ENCODE peak calls at places on chromosomes 12 and 14, in ten cellular contexts. Q is CD8-positive, alpha-beta T cell; U is sigmoid colon; K is ascending aorta; I is colonic mucosa; H is suprapubic skin; G is left ventricle myocardium inferior; B is right cardiac atrium; M is mammary epithelial cell; J is OCI-LY7. Y is an unnamed sample.

GRCh38 chr12:105420659-105421240 is 90.3 kb downstream of the C12orf75 start:
- DNase-seq in G (peak; percentile 66), Q (peak; percentile 12), I (peak; percentile 72), J (peak; percentile 68), B (peak; percentile 75), M (peak; percentile 63), H (no peak), K (peak; percentile 84), U (peak; percentile 83), Y (no peak)

GRCh38 chr14:105322791-105323556 is 8.4 kb downstream of the PACS2 start:
- DNase-seq in G (no peak), J (no peak), B (peak; percentile 61), H (no peak), M (no peak), Q (no peak), I (no peak), K (no peak), U (no peak), Y (no peak)

GRCh38 chr12:116336542-116337065 is 59.1 kb upstream of the MED13L start:
- DNase-seq in Q (no peak), J (no peak), G (no peak), I (no peak), M (no peak), U (no peak), B (no peak), H (peak; percentile 40), K (no peak), Y (no peak)

GRCh38 chr14:22047105-22047504 is 373.5 kb upstream of the OR4E1 start:
- DNase-seq in J (peak; percentile 51), M (peak; percentile 45), K (no peak), G (no peak), B (no peak), Q (no peak), U (no peak), I (no peak), H (no peak), Y (peak; percentile 8)

GRCh38 chr12:124310785-124311184 is 15.9 kb downstream of the RFLNA start:
- DNase-seq in U (no peak), J (no peak), Q (no peak), K (no peak), M (no peak), G (no peak), B (peak; percentile 2), H (no peak), I (no peak), Y (no peak)

GRCh38 chr14:87264796-87265195 is 728.2 kb downstream of the GALC start:
- DNase-seq in J (no peak), M (no peak), U (no peak), B (no peak), H (no peak), K (no peak), I (no peak), Q (no peak), G (no peak), Y (no peak)

GRCh38 chr14:33738481-33738880 is 212.4 kb downstream of the EGLN3 start:
- DNase-seq in Q (no peak), B (no peak), I (no peak), G (no peak), H (no peak), U (no peak), K (no peak), J (no peak), M (no peak), Y (no peak)

GRCh38 chr14:105168979-105169507 is 467 bp upstream of the JAG2 start:
- DNase-seq in J (peak; percentile 55), B (no peak), Q (no peak), U (no peak), G (no peak), K (no peak), M (peak; percentile 29), H (no peak), I (no peak), Y (no peak)

GRCh38 chr12:48881652-48882324 is 16.1 kb upstream of the RND1 start:
- DNase-seq in B (no peak), M (no peak), Q (no peak), K (no peak), U (no peak), I (no peak), J (no peak), G (no peak), H (no peak), Y (no peak)

GRCh38 chr12:48878548-48878947 is 12.9 kb upstream of the RND1 start:
- DNase-seq in G (no peak), K (no peak), I (no peak), Q (no peak), B (no peak), J (no peak), U (no peak), M (no peak), H (no peak), Y (no peak)

GRCh38 chr12:48882972-48883304 is 17.3 kb upstream of the RND1 start:
- DNase-seq in G (no peak), K (no peak), H (no peak), I (no peak), M (no peak), Q (no peak), B (no peak), J (no peak), U (no peak), Y (no peak)

GRCh38 chr12:48882325-48882687 is 16.6 kb upstream of the RND1 start:
- DNase-seq in G (no peak), K (peak; percentile 68), J (no peak), I (no peak), M (no peak), U (no peak), H (no peak), B (no peak), Q (no peak), Y (no peak)

DNA sequence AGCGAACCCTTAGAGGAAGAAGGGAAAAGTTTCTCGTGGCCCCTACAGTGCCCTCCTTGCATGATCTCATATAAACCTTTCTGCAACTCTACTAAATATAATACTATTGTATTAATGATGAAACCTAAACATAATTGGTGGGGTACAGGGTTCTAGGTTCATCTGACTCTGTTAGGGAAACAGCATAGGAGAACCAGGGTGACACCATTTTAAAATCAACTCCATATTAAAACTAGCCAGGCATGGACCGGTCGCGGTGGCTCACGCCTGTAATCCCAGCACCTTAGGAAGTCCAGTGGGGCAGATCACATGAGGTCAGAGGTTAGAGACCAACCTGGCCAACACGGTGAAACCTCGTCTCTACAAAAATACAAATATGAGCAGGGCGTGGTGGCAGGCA is 15.0 kb upstream of the RND1 start:
- DNase-seq in Q (no peak), G (no peak), I (no peak), K (no peak), U (no peak), J (no peak), M (no peak), H (no peak), B (no peak), Y (no peak)
- H3K27ac ChIP-seq in Q (no peak overlapping the region), G (no peak overlapping the region), I (no peak overlapping the region), K (no peak overlapping the region), U (no peak overlapping the region), J (no peak overlapping the region), M (no peak overlapping the region), H (no peak overlapping the region), B (no peak overlapping the region), Y (no peak overlapping the region)

GRCh38 chr12:52878507-52879393 is 26.1 kb downstream of the KRT8 start:
- DNase-seq in K (no peak), G (no peak), U (no peak), Q (no peak), H (no peak), I (no peak), B (no peak), J (no peak), M (no peak), Y (no peak)
- H3K27ac ChIP-seq in K (no peak overlapping the region), G (peak overlapping the region; percentile 33), U (peak overlapping the region; percentile 61), Q (no peak overlapping the region), H (peak overlapping the region; percentile 99), I (peak overlapping the region; percentile 13), B (no peak overlapping the region), J (no peak overlapping the region), M (peak overlapping the region; percentile 6), Y (peak overlapping the region; percentile 99)

DNA sequence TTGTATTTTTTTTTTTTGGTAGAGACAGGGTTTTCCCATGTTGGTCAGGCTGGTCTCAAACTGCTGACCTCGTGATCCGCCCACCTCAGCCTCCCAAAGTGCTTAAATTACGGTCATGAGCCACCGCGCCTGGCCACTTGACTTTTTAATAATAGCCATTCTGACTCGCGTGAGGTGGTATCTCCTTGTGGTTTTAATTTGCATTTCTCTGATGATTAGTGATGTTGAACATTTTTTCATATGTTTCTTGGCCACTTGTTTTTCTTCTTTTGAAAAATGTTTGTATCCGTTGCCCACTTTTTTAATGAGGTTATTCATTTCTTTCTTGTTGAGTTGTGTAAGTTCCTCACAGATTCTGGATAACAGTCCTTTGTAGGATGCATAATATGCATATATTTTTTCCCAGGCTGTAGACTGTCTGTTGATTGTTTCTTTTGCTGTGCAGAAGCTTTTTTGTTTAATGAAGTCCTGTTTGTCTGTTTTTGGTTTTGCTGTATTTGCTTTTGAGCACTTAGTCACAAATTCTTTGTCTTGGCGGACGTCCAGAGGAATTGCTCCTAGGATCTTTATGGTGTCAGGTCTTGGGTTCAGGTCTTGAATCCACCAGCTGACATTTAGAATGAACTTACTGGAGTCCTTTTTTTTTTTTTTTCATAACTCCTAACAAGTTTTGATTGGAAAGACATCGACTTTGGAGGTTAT is 10.3 kb upstream of the PGAM5 start:
- DNase-seq in J (no peak), Q (no peak), H (no peak), U (no peak), I (no peak), B (no peak), K (no peak), G (no peak), M (no peak), Y (no peak)
- H3K27ac ChIP-seq in J (no peak overlapping the region), Q (no peak overlapping the region), H (no peak overlapping the region), U (no peak overlapping the region), I (no peak overlapping the region), B (no peak overlapping the region), K (no peak overlapping the region), G (no peak overlapping the region), M (no peak overlapping the region), Y (no peak overlapping the region)

GRCh38 chr14:72809063-72809462 is 84.8 kb downstream of the DPF3 start:
- DNase-seq in G (no peak), Q (no peak), U (no peak), B (no peak), K (no peak), H (no peak), M (no peak), I (no peak), J (no peak), Y (no peak)

GRCh38 chr14:72804653-72805180 is 89.2 kb downstream of the DPF3 start:
- DNase-seq in J (no peak), G (no peak), B (no peak), I (no peak), H (no peak), K (no peak), U (no peak), M (no peak), Q (no peak), Y (no peak)

GRCh38 chr14:72810201-72810600 is 83.7 kb downstream of the DPF3 start:
- DNase-seq in B (no peak), J (no peak), M (no peak), I (no peak), K (no peak), Q (peak; percentile 4), U (no peak), G (no peak), H (no peak), Y (no peak)

GRCh38 chr14:72812292-72812851 is 81.5 kb downstream of the DPF3 start:
- DNase-seq in G (peak; percentile 82), U (peak; percentile 83), J (no peak), K (peak; percentile 87), Q (no peak), M (peak; percentile 9), B (peak; percentile 84), H (no peak), I (no peak), Y (no peak)

DNA sequence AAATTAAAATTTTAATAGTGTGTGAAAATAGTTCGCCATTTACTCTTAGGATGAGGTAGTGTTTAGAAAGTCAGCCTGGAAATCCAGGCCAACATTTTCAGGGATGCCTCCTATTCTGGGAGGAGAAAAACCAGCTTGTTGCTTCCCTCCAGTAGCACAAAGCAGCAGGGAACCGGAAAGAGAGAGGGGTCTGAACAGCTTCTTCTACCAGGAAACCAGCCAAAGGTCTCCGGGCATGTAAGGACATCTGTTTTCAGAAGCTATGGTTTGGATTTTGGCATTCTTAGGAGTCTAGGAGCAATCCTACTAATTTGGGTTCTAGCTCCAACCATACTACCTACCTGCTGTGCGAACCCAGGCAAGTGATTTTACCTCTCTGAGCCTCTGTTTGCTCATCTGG is 85.3 kb downstream of the DPF3 start:
- DNase-seq in K (no peak), U (no peak), M (no peak), B (no peak), J (no peak), I (no peak), G (no peak), H (no peak), Q (no peak), Y (no peak)
- H3K27ac ChIP-seq in K (no peak overlapping the region), U (peak overlapping the region; percentile 50), M (no peak overlapping the region), B (peak overlapping the region; percentile 64), J (no peak overlapping the region), I (no peak overlapping the region), G (peak overlapping the region; percentile 93), H (no peak overlapping the region), Q (no peak overlapping the region), Y (no peak overlapping the region)

Y was measured in epithelial cell of prostate.